ENCODE peak calls at places on chromosome 22, in four cellular contexts. O, X, J and H are unnamed samples.

GRCh38 chr22:35424761-35425160 is 24.8 kb downstream of the MCM5 start:
- DNase-seq in O (peak), J (no peak), X (no peak), H (no peak)

GRCh38 chr22:48577014-48577690 is 1250.5 kb downstream of the BRD1 start:
- DNase-seq in X (no peak), O (no peak), J (no peak), H (no peak)

GRCh38 chr22:41263704-41264103 is 22.3 kb downstream of the RANGAP1 start:
- DNase-seq in O (no peak), X (no peak), J (no peak), H (no peak)

GRCh38 chr22:29700949-29701927 is 18.6 kb upstream of the CABP7 start:
- DNase-seq in J (peak), O (peak), X (peak), H (peak)

GRCh38 chr22:36871669-36872081 is 10.9 kb downstream of the NCF4 start:
- DNase-seq in X (no peak), J (no peak), O (no peak), H (no peak)

GRCh38 chr22:24707477-24707816 is 67.1 kb downstream of the PIWIL3 start:
- DNase-seq in J (peak), O (no peak), X (no peak), H (no peak)

GRCh38 chr22:30857103-30857502 is 111.5 kb downstream of the MORC2 start:
- DNase-seq in O (no peak), J (no peak), X (no peak), H (no peak)

GRCh38 chr22:49717322-49717919 is 110.3 kb downstream of the BRD1 start:
- DNase-seq in X (no peak), J (no peak), O (no peak), H (no peak)

GRCh38 chr22:35477911-35478582 is 62.6 kb upstream of the RASD2 start:
- DNase-seq in J (peak), O (peak), X (peak), H (peak)

GRCh38 chr22:30902496-30903357 is 65.8 kb downstream of the MORC2 start:
- DNase-seq in J (peak), X (no peak), O (no peak), H (no peak)

GRCh38 chr22:27768027-27768640 is 33.4 kb downstream of the MN1 start:
- DNase-seq in X (no peak), J (no peak), O (no peak), H (no peak)

GRCh38 chr22:20305894-20306645 is 13.8 kb downstream of the DGCR6L start:
- DNase-seq in X (no peak), J (no peak), O (no peak), H (no peak)

GRCh38 chr22:43901976-43902643 is 10.3 kb upstream of the PNPLA5 start:
- DNase-seq in J (no peak), X (no peak), O (no peak), H (no peak)

GRCh38 chr22:49934144-49934890 is 15.9 kb downstream of the CRELD2 start:
- DNase-seq in X (peak), O (peak), J (no peak), H (no peak)

GRCh38 chr22:36065775-36066544 is 37.3 kb upstream of the RBFOX2 start:
- DNase-seq in J (peak), O (peak), X (peak), H (peak)

GRCh38 chr22:26610983-26611382 is 6.8 kb downstream of the CRYBB1 start:
- DNase-seq in O (no peak), J (no peak), X (no peak), H (no peak)

GRCh38 chr22:46568102-46568809 is 30.8 kb upstream of the CELSR1 start:
- DNase-seq in J (no peak), O (no peak), X (no peak), H (no peak)

GRCh38 chr22:32204211-32204855 is 540 bp downstream of the RFPL2 start:
- DNase-seq in J (no peak), X (no peak), O (no peak), H (peak)

GRCh38 chr22:42180349-42180842 is 49.8 kb upstream of the CYP2D6 start:
- DNase-seq in O (no peak), X (no peak), J (no peak), H (no peak)

GRCh38 chr22:38046070-38046748 is 11.0 kb upstream of the PICK1 start:
- DNase-seq in X (no peak), J (no peak), O (no peak), H (no peak)

GRCh38 chr22:29167032-29167911 is 38.4 kb upstream of the EMID1 start:
- DNase-seq in X (no peak), O (no peak), J (peak), H (no peak)

GRCh38 chr22:42699953-42700352 is 20.7 kb downstream of the A4GALT start:
- DNase-seq in J (no peak), O (no peak), X (no peak), H (no peak)

GRCh38 chr22:31829505-31829904 is 75.7 kb downstream of the DEPDC5 start:
- DNase-seq in J (peak), O (peak), X (no peak), H (peak)

GRCh38 chr22:23207786-23208325 is 27.5 kb downstream of the BCR start:
- DNase-seq in J (no peak), O (no peak), X (no peak), H (peak)

GRCh38 chr22:41021655-41022454 is 70.5 kb upstream of the EP300 start:
- DNase-seq in O (peak), X (peak), J (peak), H (no peak)

GRCh38 chr22:41290262-41291221 is 4.6 kb upstream of the RANGAP1 start:
- DNase-seq in X (no peak), J (no peak), O (peak), H (no peak)

GRCh38 chr22:27780161-27780575 is 21.4 kb downstream of the MN1 start:
- DNase-seq in X (no peak), J (no peak), O (peak), H (no peak)

GRCh38 chr22:23622634-23623033 is 9.5 kb downstream of the DRICH1 start:
- DNase-seq in X (peak), J (no peak), O (no peak), H (no peak)